ENCODE peak calls at places on chromosomes 5 and 9, in four cellular contexts. E is endodermal cell, F is right atrium auricular region, Q is body of pancreas. I is an unnamed sample.

GRCh38 chr5:133385346-133385745 is 227.0 kb downstream of the FSTL4 start:
- DNase-seq in E (no peak), Q (no peak), F (no peak), I (no peak)

GRCh38 chr9:131628821-131629197 is 83.5 kb downstream of the PRRT1B start:
- DNase-seq in Q (no peak), F (no peak), E (no peak), I (no peak)

GRCh38 chr9:109483771-109484442 is 14.2 kb downstream of the PTPN3 start:
- DNase-seq in Q (no peak), F (no peak), E (no peak), I (no peak)

GRCh38 chr5:181220178-181220515 is 2.9 kb upstream of the TRIM41 start:
- DNase-seq in F (no peak), Q (no peak), E (no peak), I (no peak)

GRCh38 chr5:151105561-151105960 is 24.7 kb upstream of the TNIP1 start:
- DNase-seq in F (no peak), Q (no peak), E (no peak), I (no peak)

GRCh38 chr9:92369075-92369474 is 35.3 kb downstream of the OGN start:
- DNase-seq in Q (no peak), E (no peak), F (no peak), I (no peak)

GRCh38 chr9:86652696-86653095 is 294.6 kb downstream of the GAS1 start:
- DNase-seq in E (no peak), Q (no peak), F (no peak), I (no peak)

GRCh38 chr5:107669543-107670027 is 1.2 kb downstream of the EFNA5 start:
- DNase-seq in E (no peak), F (no peak), Q (peak; percentile 23), I (no peak)

GRCh38 chr5:71701409-71701808 is 17.7 kb upstream of the CARTPT start:
- DNase-seq in E (no peak), Q (no peak), F (no peak), I (no peak)

GRCh38 chr9:27528886-27529315 is 713 bp downstream of the MOB3B start:
- DNase-seq in E (peak; percentile 87), F (peak; percentile 70), Q (peak; percentile 58), I (peak; percentile 63)

GRCh38 chr9:36416870-36417269 is 16.8 kb upstream of the RNF38 start:
- DNase-seq in E (no peak), F (no peak), Q (no peak), I (no peak)

GRCh38 chr9:18138676-18139075 is 335.3 kb upstream of the ADAMTSL1 start:
- DNase-seq in E (no peak), Q (no peak), F (no peak), I (no peak)

GRCh38 chr9:75889977-75890540 is 414 bp upstream of the PCSK5 start:
- DNase-seq in E (peak; percentile 57), Q (peak; percentile 40), F (peak; percentile 83), I (no peak)

GRCh38 chr5:132260051-132260450 is 2.6 kb downstream of the PDLIM4 start:
- DNase-seq in F (no peak), Q (no peak), E (peak; percentile 38), I (no peak)

GRCh38 chr9:75907329-75907728 is 16.9 kb downstream of the PCSK5 start:
- DNase-seq in F (no peak), Q (no peak), E (no peak), I (no peak)

GRCh38 chr5:41009228-41009627 is 61.9 kb downstream of the MROH2B start:
- DNase-seq in F (peak; percentile 68), Q (no peak), E (no peak), I (no peak)

GRCh38 chr5:130337179-130337888 is 433.1 kb downstream of the CHSY3 start:
- DNase-seq in Q (no peak), F (no peak), E (no peak), I (no peak)

GRCh38 chr5:132073231-132074013 is at the start of gene CSF2:
- DNase-seq in E (no peak), Q (no peak), F (no peak), I (no peak)

GRCh38 chr5:136192526-136193395 is at the start of gene SMIM32:
- DNase-seq in E (peak; percentile 83), Q (no peak), F (peak; percentile 38), I (no peak)

GRCh38 chr5:58181578-58182286 is 278.2 kb downstream of the PLK2 start:
- DNase-seq in Q (no peak), F (no peak), E (no peak), I (no peak)

GRCh38 chr5:33313150-33313549 is 127.6 kb upstream of the TARS1 start:
- DNase-seq in Q (no peak), E (no peak), F (no peak), I (no peak)

GRCh38 chr9:127912882-127913281 is 4.0 kb downstream of the ST6GALNAC4 start:
- DNase-seq in F (no peak), E (no peak), Q (no peak), I (no peak)

GRCh38 chr9:113542741-113543140 is 79.2 kb downstream of the RGS3 start:
- DNase-seq in E (peak; percentile 46), Q (no peak), F (no peak), I (no peak)

GRCh38 chr5:100517301-100517974 is 17.7 kb upstream of the FAM174A start:
- DNase-seq in E (peak; percentile 64), F (no peak), Q (no peak), I (no peak)

GRCh38 chr9:87276327-87276841 is 221.3 kb upstream of the DAPK1 start:
- DNase-seq in Q (no peak), E (no peak), F (no peak), I (no peak)

GRCh38 chr9:2781336-2781735 is 62.6 kb downstream of the PUM3 start:
- DNase-seq in Q (no peak), E (no peak), F (no peak), I (no peak)

GRCh38 chr5:105015098-105015497 is 1452.5 kb upstream of the NUDT12 start:
- DNase-seq in F (no peak), E (no peak), Q (no peak), I (no peak)

GRCh38 chr9:96062051-96062450 is 186.6 kb downstream of the ERCC6L2 start:
- DNase-seq in Q (no peak), F (no peak), E (no peak), I (no peak)

GRCh38 chr5:171622010-171622409 is 163.6 kb upstream of the SMIM23 start:
- DNase-seq in E (peak; percentile 29), F (no peak), Q (no peak), I (no peak)

GRCh38 chr9:18566125-18566524 is 92.2 kb downstream of the ADAMTSL1 start:
- DNase-seq in F (no peak), Q (no peak), E (no peak), I (no peak)

GRCh38 chr9:99825158-99826046 is 3.7 kb downstream of the NR4A3 start:
- DNase-seq in F (no peak), E (peak; percentile 76), Q (no peak), I (no peak)

GRCh38 chr5:124996023-124996763 is 249.8 kb upstream of the ZNF608 start:
- DNase-seq in Q (no peak), E (no peak), F (no peak), I (no peak)

DNA sequence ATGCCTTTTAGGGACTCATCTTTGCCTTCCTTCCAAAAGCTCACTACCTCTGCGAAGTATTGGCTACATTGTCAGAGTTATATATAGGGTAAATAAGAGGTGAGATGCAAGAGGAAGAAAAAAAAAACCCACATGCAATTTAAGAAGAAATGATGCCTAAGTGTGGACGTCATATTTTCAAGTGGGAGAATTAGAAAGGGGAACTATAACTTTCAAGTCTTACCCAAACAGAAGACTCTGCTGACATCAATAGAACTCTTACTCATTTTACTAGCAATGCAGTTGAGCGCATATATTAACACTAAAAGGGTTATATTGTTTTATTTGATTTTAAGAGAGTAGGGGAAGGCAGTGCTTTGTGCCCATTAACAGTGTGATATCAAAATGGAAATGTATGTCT is 15.7 kb downstream of the EBF1 start:
- DNase-seq in F (no peak), E (no peak), Q (no peak), I (no peak)
- H3K4me1 ChIP-seq in F (no peaks in the 10 kb centered on the region), E (no peaks in the 10 kb centered on the region), Q (no peaks in the 10 kb centered on the region), I (no peaks in the 10 kb centered on the region)

DNA sequence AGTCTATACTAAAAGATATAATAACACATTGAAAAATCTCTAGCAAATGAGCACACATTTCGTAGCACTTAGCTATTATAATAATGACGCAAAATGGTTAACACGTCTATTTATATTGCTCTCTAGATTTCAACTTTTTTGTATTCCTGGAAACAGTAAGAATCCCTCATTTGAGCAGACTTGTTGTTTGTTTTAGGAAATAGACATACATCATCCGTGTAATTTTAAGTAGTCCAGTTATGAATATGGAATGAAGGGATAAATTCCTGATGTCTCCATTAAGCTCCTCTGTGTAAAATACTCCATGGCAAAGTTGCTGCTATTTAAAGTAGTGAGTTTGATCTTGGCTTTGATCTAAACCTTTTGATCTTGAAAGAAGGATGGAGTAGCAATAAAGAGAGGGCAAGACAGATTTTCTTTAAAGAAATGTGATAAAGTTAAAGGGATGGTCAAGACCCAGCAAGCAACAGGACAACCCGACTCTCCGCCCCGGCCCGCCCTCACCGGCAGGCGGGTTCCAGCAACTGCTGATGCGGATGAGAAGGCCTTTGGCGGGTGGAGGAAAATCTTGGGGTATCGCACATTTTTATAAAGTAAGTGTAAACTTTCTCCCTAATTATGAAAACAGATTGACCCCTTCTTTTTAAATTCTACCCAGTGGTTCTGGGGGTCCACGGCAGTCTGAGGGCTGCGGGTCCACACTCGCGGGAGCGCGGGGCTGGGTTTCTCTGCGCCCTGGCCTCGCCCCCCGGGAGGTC is 277.4 kb downstream of the AOPEP start:
- DNase-seq in E (peak; percentile 80), F (no peak), Q (peak; percentile 63), I (peak; percentile 6)
- H3K27ac ChIP-seq in E (no peak overlapping the region), F (peak overlapping the region; percentile 100), Q (peak overlapping the region; percentile 98), I (no peak overlapping the region)

GRCh38 chr9:104906441-104907277 is 21.3 kb downstream of the ABCA1 start:
- DNase-seq in F (peak; percentile 81), Q (peak; percentile 25), E (peak; percentile 7), I (no peak)
- H3K4me1 ChIP-seq in F (peaks cover 81% of the 10 kb centered on the region), Q (peaks cover 55% of the 10 kb centered on the region), E (peaks cover 32% of the 10 kb centered on the region), I (no peaks in the 10 kb centered on the region)

GRCh38 chr5:172712610-172713009 is 58.4 kb downstream of the DUSP1 start:
- DNase-seq in Q (no peak), E (no peak), F (no peak), I (no peak)

GRCh38 chr5:172713113-172713808 is 57.7 kb downstream of the DUSP1 start:
- DNase-seq in F (no peak), Q (peak; percentile 61), E (peak; percentile 89), I (peak; percentile 68)

GRCh38 chr5:172715421-172715780 is 55.6 kb downstream of the DUSP1 start:
- DNase-seq in Q (no peak), E (no peak), F (no peak), I (no peak)

GRCh38 chr5:172714491-172715420 is 56.2 kb downstream of the DUSP1 start:
- DNase-seq in E (peak; percentile 94), F (peak; percentile 92), Q (peak; percentile 76), I (peak; percentile 61)

GRCh38 chr5:172713809-172714490 is 57.0 kb downstream of the DUSP1 start:
- DNase-seq in F (no peak), Q (no peak), E (no peak), I (no peak)
- H3K27ac ChIP-seq in F (peak overlapping the region; percentile 76), Q (peak overlapping the region; percentile 65), E (no peak overlapping the region), I (no peak overlapping the region)